ENCODE peak calls at places on chromosomes 1 and 21, in six cellular contexts. K is hypothalamus, S is tibial artery, P is ascending aorta, E is D341Med, B is T-helper 17 cell. C is an unnamed sample.

GRCh38 chr1:91900538-91900937 is 14.6 kb upstream of the TGFBR3 start:
- DNase-seq in K (no peak), S (no peak), P (no peak), E (no peak), B (no peak), C (no peak)

GRCh38 chr1:41789616-41790330 is 128.9 kb downstream of the HIVEP3 start:
- DNase-seq in K (no peak), S (no peak), P (no peak), E (no peak), B (no peak), C (no peak)

GRCh38 chr1:170131984-170132383 is 13.8 kb upstream of the NTMT2 start:
- DNase-seq in K (no peak), S (no peak), P (no peak), E (no peak), B (no peak), C (no peak)

GRCh38 chr21:25555492-25555891 is 51.8 kb downstream of the MRPL39 start:
- DNase-seq in K (no peak), S (no peak), P (no peak), E (no peak), B (no peak), C (no peak)

GRCh38 chr1:160521554-160521953 is 1.5 kb downstream of the SLAMF6 start:
- DNase-seq in K (no peak), S (no peak), P (no peak), E (no peak), B (no peak), C (no peak)

GRCh38 chr1:228555074-228555989 is 68.2 kb downstream of the RNF187 start:
- DNase-seq in K (no peak), S (no peak), P (no peak), E (peak), B (peak), C (no peak)

GRCh38 chr1:21620461-21620860 is 48.7 kb downstream of the RAP1GAP start:
- DNase-seq in K (no peak), S (no peak), P (no peak), E (peak), B (no peak), C (no peak)

GRCh38 chr1:56068908-56069307 is 510.5 kb downstream of the PLPP3 start:
- DNase-seq in K (no peak), S (no peak), P (no peak), E (no peak), B (no peak), C (peak)

GRCh38 chr1:59431566-59432294 is 134.8 kb downstream of the FGGY start:
- DNase-seq in K (no peak), S (no peak), P (no peak), E (no peak), B (no peak), C (no peak)

GRCh38 chr1:110060034-110060661 is 10.3 kb downstream of the ALX3 start:
- DNase-seq in K (no peak), S (no peak), P (no peak), E (no peak), B (peak), C (peak)

GRCh38 chr1:151443846-151444790 is 15.2 kb downstream of the POGZ start:
- DNase-seq in K (no peak), S (peak), P (no peak), E (peak), B (peak), C (peak)

GRCh38 chr1:115655916-115656315 is 14.1 kb downstream of the VANGL1 start:
- DNase-seq in K (no peak), S (no peak), P (no peak), E (no peak), B (no peak), C (no peak)

GRCh38 chr1:178168535-178168934 is 74.6 kb downstream of the RASAL2 start:
- DNase-seq in K (no peak), S (no peak), P (no peak), E (no peak), B (no peak), C (peak)

GRCh38 chr21:38958940-38959685 is 153.4 kb downstream of the ETS2 start:
- DNase-seq in K (no peak), S (peak), P (no peak), E (no peak), B (no peak), C (no peak)

GRCh38 chr1:212110617-212111016 is 75.1 kb downstream of the DTL start:
- DNase-seq in K (no peak), S (no peak), P (no peak), E (no peak), B (no peak), C (peak)

GRCh38 chr1:98949606-98950005 is 55.1 kb downstream of the PLPPR5 start:
- DNase-seq in K (no peak), S (no peak), P (no peak), E (peak), B (no peak), C (no peak)

GRCh38 chr1:40316595-40317393 is at the start of gene COL9A2:
- DNase-seq in K (peak), S (no peak), P (no peak), E (peak), B (peak), C (no peak)

GRCh38 chr1:45442272-45442671 is 48.7 kb downstream of the TESK2 start:
- DNase-seq in K (no peak), S (no peak), P (no peak), E (no peak), B (no peak), C (no peak)

GRCh38 chr21:33299181-33299752 is 25.5 kb upstream of the IFNAR1 start:
- DNase-seq in K (no peak), S (no peak), P (no peak), E (no peak), B (no peak), C (no peak)

GRCh38 chr1:215635827-215636226 is 68.7 kb downstream of the KCTD3 start:
- DNase-seq in K (no peak), S (no peak), P (no peak), E (no peak), B (no peak), C (no peak)

GRCh38 chr1:27332536-27333281 is 9.1 kb upstream of the SYTL1 start:
- DNase-seq in K (no peak), S (no peak), P (no peak), E (peak), B (peak), C (peak)

GRCh38 chr21:28237661-28238060 is 755.0 kb downstream of the LTN1 start:
- DNase-seq in K (no peak), S (peak), P (no peak), E (no peak), B (no peak), C (no peak)

GRCh38 chr1:59523745-59524450 is 227.0 kb downstream of the FGGY start:
- DNase-seq in K (no peak), S (no peak), P (no peak), E (no peak), B (no peak), C (no peak)

GRCh38 chr1:39104158-39105060 is 78.3 kb downstream of the NDUFS5 start:
- DNase-seq in K (no peak), S (peak), P (no peak), E (no peak), B (no peak), C (no peak)